ENCODE peak calls at places on chromosomes 6 and 20, in five cellular contexts. R is cardiac muscle cell, O is hepatic stellate cell, J is mesenchymal stem cell, S is progenitor cell of endocrine pancreas. A is an unnamed sample.

GRCh38 chr20:50930139-50931047 is 844 bp downstream of the ADNP start:
- DNase-seq in J (no peak), O (peak), S (peak), R (peak), A (no peak)

GRCh38 chr20:18705906-18706305 is 107.7 kb upstream of the SCP2D1 start:
- DNase-seq in R (no peak), J (peak), S (no peak), O (peak), A (no peak)

GRCh38 chr6:4344317-4344899 is 209.0 kb upstream of the ECI2 start:
- DNase-seq in R (no peak), S (no peak), J (peak), O (no peak), A (no peak)

GRCh38 chr6:95249661-95250060 is 327.7 kb upstream of the MANEA start:
- DNase-seq in O (no peak), R (no peak), J (no peak), S (no peak), A (no peak)

GRCh38 chr20:32537657-32538525 is 47.2 kb downstream of the NOL4L start:
- DNase-seq in S (no peak), O (no peak), R (peak), J (no peak), A (no peak)

GRCh38 chr6:167477688-167478087 is 152.8 kb downstream of the TTLL2 start:
- DNase-seq in S (no peak), J (no peak), R (no peak), O (no peak), A (no peak)

GRCh38 chr6:11096109-11096508 is 2.5 kb downstream of the SMIM13 start:
- DNase-seq in S (no peak), J (peak), R (peak), O (peak), A (peak)

GRCh38 chr6:83265384-83265783 is 72.2 kb downstream of the RWDD2A start:
- DNase-seq in J (peak), S (no peak), O (no peak), R (no peak), A (no peak)

GRCh38 chr6:169251371-169251802 is 2.3 kb downstream of the THBS2 start:
- DNase-seq in S (no peak), R (no peak), J (no peak), O (no peak), A (no peak)

GRCh38 chr20:17327185-17327780 is 100.4 kb downstream of the PCSK2 start:
- DNase-seq in J (no peak), R (peak), O (no peak), S (no peak), A (no peak)

GRCh38 chr6:40894962-40895799 is 143.8 kb downstream of the UNC5CL start:
- DNase-seq in R (peak), O (peak), S (peak), J (peak), A (peak)

GRCh38 chr6:131982740-131983259 is 31.6 kb upstream of the CCN2 start:
- DNase-seq in R (no peak), J (peak), S (no peak), O (peak), A (peak)

GRCh38 chr6:89999995-90000825 is 105.9 kb downstream of the GJA10 start:
- DNase-seq in O (no peak), R (no peak), S (no peak), J (no peak), A (no peak)

A was measured in HTR-8/SVneo.